ENCODE peak calls at places on chromosome 11, in ten cellular contexts. N is adrenal gland; A is left lung; I is SK-N-SH; M is OCI-LY7; D is MG63; S is kidney; X is CD4-positive, CD25-positive, alpha-beta regulatory T cell; P is CD8-positive, alpha-beta memory T cell; U is A549. H is an unnamed sample. For H3K9me3, the result is how much of the 10 kb centered on the place peaks cover.

GRCh38 chr11:91239359-91239758 is 985.3 kb upstream of the FAT3 start:
- DNase-seq in N (no peak), A (no peak), I (no peak), M (no peak), D (no peak), S (no peak), X (no peak), P (no peak), U (no peak), H (no peak)

GRCh38 chr11:65274734-65275682 is 13.2 kb downstream of the POLA2 start:
- DNase-seq in N (peak), A (peak), I (peak), M (peak), D (peak), S (peak), X (peak), P (peak), U (peak), H (no peak)

GRCh38 chr11:19892387-19892786 is 179.8 kb downstream of the NAV2 start:
- DNase-seq in N (no peak), A (peak), I (no peak), M (no peak), D (no peak), S (no peak), X (no peak), P (no peak), U (peak), H (no peak)

GRCh38 chr11:1335811-1336761 is 26.7 kb upstream of the TOLLIP start:
- DNase-seq in N (peak), A (peak), I (peak), M (peak), D (peak), S (peak), X (peak), P (peak), U (no peak), H (peak)

GRCh38 chr11:12377824-12378593 is 638 bp downstream of the PARVA start:
- DNase-seq in N (peak), A (peak), I (peak), M (no peak), D (peak), S (peak), X (no peak), P (no peak), U (peak), H (no peak)

GRCh38 chr11:843818-844692 is 1.4 kb downstream of the TSPAN4 start:
- DNase-seq in N (peak), A (peak), I (no peak), M (no peak), D (peak), S (peak), X (no peak), P (no peak), U (peak), H (no peak)

GRCh38 chr11:27972432-27973170 is 135.4 kb downstream of the KIF18A start:
- DNase-seq in N (no peak), A (no peak), I (no peak), M (no peak), D (no peak), S (no peak), X (no peak), P (no peak), U (no peak), H (no peak)

GRCh38 chr11:79352304-79352703 is 88.5 kb downstream of the TENM4 start:
- DNase-seq in N (no peak), A (no peak), I (peak), M (no peak), D (no peak), S (no peak), X (no peak), P (no peak), U (no peak), H (no peak)

GRCh38 chr11:8288166-8288772 is 24.6 kb upstream of the LMO1 start:
- DNase-seq in N (no peak), A (no peak), I (no peak), M (no peak), D (no peak), S (no peak), X (no peak), P (no peak), U (no peak), H (no peak)

GRCh38 chr11:60918941-60919275 is 5.0 kb downstream of the TMEM109 start:
- DNase-seq in N (no peak), A (no peak), I (no peak), M (no peak), D (no peak), S (no peak), X (no peak), P (no peak), U (no peak), H (no peak)

GRCh38 chr11:79209540-79210266 is 231.1 kb downstream of the TENM4 start:
- DNase-seq in N (no peak), A (no peak), I (no peak), M (no peak), D (no peak), S (no peak), X (no peak), P (no peak), U (no peak), H (no peak)

GRCh38 chr11:117823941-117824420 is 563 bp downstream of the FXYD2 start:
- DNase-seq in N (peak), A (peak), I (no peak), M (no peak), D (no peak), S (peak), X (no peak), P (no peak), U (no peak), H (no peak)

GRCh38 chr11:46055371-46055770 is 65.9 kb downstream of the PHF21A start:
- DNase-seq in N (no peak), A (no peak), I (no peak), M (no peak), D (peak), S (no peak), X (no peak), P (no peak), U (no peak), H (no peak)

GRCh38 chr11:95149659-95150294 is 60.1 kb downstream of the ENDOD1 start:
- DNase-seq in N (no peak), A (no peak), I (no peak), M (no peak), D (no peak), S (peak), X (no peak), P (no peak), U (no peak), H (no peak)

GRCh38 chr11:26283852-26284421 is 48.0 kb upstream of the ANO3 start:
- DNase-seq in N (no peak), A (no peak), I (no peak), M (no peak), D (no peak), S (no peak), X (no peak), P (no peak), U (no peak), H (no peak)

GRCh38 chr11:64036081-64037026 is 623 bp downstream of the FLRT1 start:
- DNase-seq in N (no peak), A (no peak), I (peak), M (no peak), D (peak), S (no peak), X (no peak), P (no peak), U (no peak), H (no peak)

GRCh38 chr11:43933608-43934358 is 8.7 kb upstream of the C11orf96 start:
- DNase-seq in N (no peak), A (no peak), I (no peak), M (no peak), D (no peak), S (no peak), X (no peak), P (no peak), U (no peak), H (no peak)

GRCh38 chr11:72224587-72225410 is at the start of gene INPPL1:
- DNase-seq in N (peak), A (peak), I (peak), M (peak), D (peak), S (peak), X (peak), P (peak), U (no peak), H (no peak)

GRCh38 chr11:697811-698311 is 2.2 kb downstream of the TMEM80 start:
- DNase-seq in N (no peak), A (no peak), I (no peak), M (no peak), D (peak), S (no peak), X (no peak), P (no peak), U (no peak), H (no peak)

GRCh38 chr11:12770966-12771597 is 96.9 kb downstream of the TEAD1 start:
- DNase-seq in N (no peak), A (no peak), I (no peak), M (no peak), D (no peak), S (no peak), X (no peak), P (no peak), U (no peak), H (no peak)

GRCh38 chr11:15106201-15106965 is 8.3 kb upstream of the INSC start:
- DNase-seq in N (no peak), A (no peak), I (no peak), M (no peak), D (peak), S (no peak), X (no peak), P (no peak), U (no peak), H (no peak)

GRCh38 chr11:10377182-10377581 is 72.3 kb downstream of the ADM start:
- DNase-seq in N (no peak), A (no peak), I (no peak), M (no peak), D (no peak), S (no peak), X (no peak), P (no peak), U (no peak), H (no peak)

GRCh38 chr11:133347988-133348387 is 184.3 kb downstream of the OPCML start:
- DNase-seq in N (no peak), A (no peak), I (no peak), M (no peak), D (no peak), S (no peak), X (no peak), P (no peak), U (no peak), H (no peak)

GRCh38 chr11:8082391-8083087 is 1.5 kb downstream of the TUB start:
- DNase-seq in N (no peak), A (no peak), I (peak), M (no peak), D (peak), S (no peak), X (no peak), P (no peak), U (peak), H (no peak)

GRCh38 chr11:76621866-76622265 is 48.7 kb downstream of the LRRC32 start:
- DNase-seq in N (no peak), A (no peak), I (no peak), M (no peak), D (no peak), S (peak), X (no peak), P (no peak), U (no peak), H (no peak)

GRCh38 chr11:99020324-99021225 is at the start of gene CNTN5:
- DNase-seq in N (peak), A (no peak), I (peak), M (no peak), D (peak), S (peak), X (peak), P (no peak), U (peak), H (no peak)

GRCh38 chr11:65446446-65447277 is 24.1 kb downstream of the NEAT1 start:
- DNase-seq in N (peak), A (peak), I (no peak), M (no peak), D (peak), S (peak), X (no peak), P (no peak), U (no peak), H (no peak)

GRCh38 chr11:1473011-1473628 is 13.5 kb downstream of the MOB2 start:
- DNase-seq in N (no peak), A (no peak), I (no peak), M (no peak), D (no peak), S (peak), X (no peak), P (no peak), U (no peak), H (no peak)

GRCh38 chr11:68839054-68839865 is 2.5 kb downstream of the CPT1A start:
- DNase-seq in N (peak), A (peak), I (peak), M (peak), D (peak), S (peak), X (peak), P (peak), U (peak), H (peak)

GRCh38 chr11:39673994-39674393 is 1785.5 kb downstream of the LRRC4C start:
- DNase-seq in N (no peak), A (no peak), I (no peak), M (no peak), D (no peak), S (no peak), X (no peak), P (no peak), U (no peak), H (no peak)

GRCh38 chr11:76629853-76630599 is 40.5 kb downstream of the LRRC32 start:
- DNase-seq in N (peak), A (peak), I (no peak), M (no peak), D (no peak), S (peak), X (peak), P (no peak), U (no peak), H (no peak)

GRCh38 chr11:105357764-105358163 is 218.2 kb upstream of the CARD18 start:
- DNase-seq in N (no peak), A (no peak), I (no peak), M (no peak), D (peak), S (no peak), X (no peak), P (no peak), U (no peak), H (no peak)

GRCh38 chr11:12893787-12894672 is 115.1 kb upstream of the RASSF10 start:
- DNase-seq in N (peak), A (no peak), I (peak), M (peak), D (peak), S (no peak), X (peak), P (peak), U (peak), H (peak)

GRCh38 chr11:118876261-118876660 is 7.4 kb upstream of the CXCR5 start:
- DNase-seq in N (no peak), A (no peak), I (no peak), M (no peak), D (no peak), S (no peak), X (no peak), P (no peak), U (no peak), H (no peak)

GRCh38 chr11:96827164-96827563 is 437.4 kb downstream of the JRKL start:
- DNase-seq in N (peak), A (no peak), I (peak), M (no peak), D (peak), S (no peak), X (no peak), P (no peak), U (no peak), H (no peak)

GRCh38 chr11:8263109-8263768 is 439 bp downstream of the LMO1 start:
- DNase-seq in N (no peak), A (no peak), I (peak), M (no peak), D (no peak), S (peak), X (no peak), P (no peak), U (no peak), H (no peak)

GRCh38 chr11:122863704-122864326 is 18.7 kb upstream of the JHY start:
- DNase-seq in N (peak), A (peak), I (peak), M (peak), D (peak), S (no peak), X (peak), P (no peak), U (peak), H (peak)

GRCh38 chr11:67262731-67263675 is 3.3 kb upstream of the GRK2 start:
- DNase-seq in N (peak), A (peak), I (peak), M (peak), D (peak), S (peak), X (peak), P (peak), U (peak), H (peak)

GRCh38 chr11:126834573-126834972 is 166.0 kb downstream of the KIRREL3 start:
- DNase-seq in N (no peak), A (no peak), I (no peak), M (no peak), D (peak), S (no peak), X (no peak), P (no peak), U (no peak), H (no peak)

GRCh38 chr11:70662691-70663098 is 264.4 kb downstream of the CTTN start:
- DNase-seq in N (no peak), A (no peak), I (peak), M (no peak), D (no peak), S (no peak), X (no peak), P (no peak), U (no peak), H (no peak)

GRCh38 chr11:70660889-70661197 is 262.5 kb downstream of the CTTN start:
- DNase-seq in N (no peak), A (no peak), I (no peak), M (no peak), D (no peak), S (no peak), X (no peak), P (no peak), U (no peak), H (no peak)

GRCh38 chr11:70666336-70666735 is 268.0 kb downstream of the CTTN start:
- DNase-seq in N (no peak), A (no peak), I (no peak), M (no peak), D (no peak), S (no peak), X (no peak), P (no peak), U (no peak), H (no peak)

GRCh38 chr11:70661763-70662501 is 263.6 kb downstream of the CTTN start:
- DNase-seq in N (no peak), A (no peak), I (peak), M (no peak), D (peak), S (no peak), X (no peak), P (no peak), U (no peak), H (no peak)

DNA sequence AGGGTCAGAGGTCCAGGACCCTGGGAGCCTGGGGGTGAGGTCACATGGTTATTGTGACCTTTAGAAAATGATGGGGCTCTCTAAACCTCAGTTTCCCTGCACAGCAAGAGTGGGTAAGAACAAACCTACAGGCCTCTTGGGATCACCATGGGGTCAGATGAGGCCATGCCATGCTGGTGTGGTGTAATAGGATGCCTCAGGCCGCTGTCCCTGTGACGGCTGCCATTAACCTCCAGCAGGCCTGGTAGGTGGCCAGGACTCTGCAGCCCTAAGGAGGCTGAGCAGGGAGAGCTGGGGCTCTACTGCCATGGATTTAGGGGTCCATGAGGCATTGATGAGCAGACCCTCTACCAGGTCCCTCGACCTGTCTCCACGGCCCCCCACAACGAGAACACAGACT is 265.5 kb downstream of the CTTN start:
- DNase-seq in N (no peak), A (no peak), I (peak), M (no peak), D (no peak), S (no peak), X (no peak), P (no peak), U (no peak), H (no peak)
- H3K9me3 ChIP-seq in N (under half), A (under half), I (under half), M (under half), D (under half), S (under half), X (under half), P (under half), U (under half), H (under half)

DNA sequence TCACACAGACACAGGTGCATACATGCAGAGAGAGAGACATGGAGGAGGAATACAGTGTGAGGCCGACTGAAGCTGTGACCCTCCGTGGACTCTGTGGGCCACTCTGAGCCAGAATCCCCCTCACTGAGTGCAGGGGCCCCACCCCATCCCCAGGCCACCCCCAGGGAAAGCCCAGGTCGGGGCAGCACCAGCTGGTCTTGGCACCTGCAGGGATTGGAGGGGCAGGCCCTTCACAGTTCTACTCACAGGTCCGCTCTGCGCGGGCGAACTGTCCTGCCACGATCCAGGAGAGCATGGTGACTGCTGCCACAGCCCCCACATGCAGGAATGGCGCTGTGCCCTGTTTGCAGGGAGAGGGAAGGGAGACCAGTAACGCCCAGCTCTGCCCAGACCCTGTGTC is 16.3 kb upstream of the KLHL35 start:
- DNase-seq in N (no peak), A (no peak), I (no peak), M (no peak), D (no peak), S (no peak), X (no peak), P (no peak), U (no peak), H (no peak)
- H3K9me3 ChIP-seq in N (under half), A (under half), I (under half), M (under half), D (under half), S (under half), X (under half), P (under half), U (under half), H (under half)

GRCh38 chr11:114621950-114622809 is 26.6 kb upstream of the NXPE4 start:
- DNase-seq in N (no peak), A (no peak), I (no peak), M (no peak), D (no peak), S (no peak), X (no peak), P (no peak), U (no peak), H (no peak)

GRCh38 chr11:114622858-114623257 is 27.3 kb upstream of the NXPE4 start:
- DNase-seq in N (no peak), A (no peak), I (no peak), M (no peak), D (no peak), S (no peak), X (no peak), P (no peak), U (no peak), H (no peak)

GRCh38 chr11:114619659-114620173 is 24.1 kb upstream of the NXPE4 start:
- DNase-seq in N (no peak), A (no peak), I (no peak), M (no peak), D (no peak), S (no peak), X (no peak), P (no peak), U (no peak), H (no peak)

GRCh38 chr11:114623720-114624119 is 28.1 kb upstream of the NXPE4 start:
- DNase-seq in N (no peak), A (no peak), I (no peak), M (no peak), D (no peak), S (no peak), X (no peak), P (no peak), U (no peak), H (no peak)

DNA sequence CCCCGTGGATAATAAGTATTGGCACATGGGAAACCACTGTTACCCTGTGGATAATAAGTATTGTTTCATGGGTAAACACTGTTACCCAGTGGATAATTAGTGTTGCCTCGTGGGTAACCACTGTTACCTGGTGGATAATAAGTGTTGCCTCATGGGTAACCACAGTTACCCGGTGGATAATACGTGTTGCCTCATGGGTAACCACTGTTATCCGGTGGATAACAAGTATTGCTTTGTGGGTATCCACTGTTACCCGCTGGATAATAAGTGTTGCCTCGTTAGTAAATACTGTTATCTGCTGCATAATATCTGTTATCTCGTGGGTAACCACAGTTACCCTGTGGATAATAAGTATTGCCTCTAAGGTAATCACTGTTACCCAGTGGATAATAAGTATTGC is 25.5 kb upstream of the NXPE4 start:
- DNase-seq in N (no peak), A (no peak), I (no peak), M (no peak), D (no peak), S (no peak), X (no peak), P (no peak), U (no peak), H (no peak)
- H3K9me3 ChIP-seq in N (under half), A (under half), I (under half), M (half or more), D (under half), S (under half), X (under half), P (under half), U (under half), H (under half)

DNA sequence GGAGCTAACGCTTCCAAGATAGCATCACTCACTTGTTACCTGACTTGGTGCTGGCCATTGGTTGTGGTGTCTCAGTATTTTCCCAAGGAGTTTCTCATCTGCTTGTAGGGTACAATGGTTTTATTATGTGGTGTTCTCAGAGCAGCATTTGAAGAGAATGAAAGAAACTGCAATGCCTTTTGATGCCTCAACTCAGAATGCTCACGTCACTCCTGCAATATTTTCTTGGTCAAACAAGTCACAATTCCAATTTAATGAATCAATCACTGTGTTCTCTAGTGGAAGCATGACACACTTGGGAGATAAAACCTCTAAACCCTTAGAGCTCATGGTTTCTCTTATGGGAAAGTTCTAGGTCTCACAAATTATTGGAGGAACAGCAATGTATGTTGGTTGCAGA is 2.0 kb upstream of the OR5D14 start:
- DNase-seq in N (no peak), A (no peak), I (no peak), M (no peak), D (no peak), S (no peak), X (no peak), P (no peak), U (no peak), H (no peak)
- H3K9me3 ChIP-seq in N (under half), A (under half), I (under half), M (under half), D (under half), S (under half), X (under half), P (under half), U (under half), H (under half)